ENCODE peak calls at places on chromosomes 16 and 17, in five cellular contexts. One of them, this sample, is unnamed.

GRCh38 chr17:7845359-7846062 is 9.4 kb upstream of the TMEM88 start:
- DNase-seq in stimulated activated naive CD4-positive, alpha-beta T cell treated with Interleukin-2 at 50 U/mL for 16 hours: no peak
- DNase-seq in colonic mucosa: no peak
- DNase-seq in stimulated activated CD8-positive, alpha-beta memory T cell treated with anti-CD3 and anti-CD28 coated beads, Interleukin-4, amount 100 ng/mL, for 1 hour: no peak
- DNase-seq in CD8-positive, alpha-beta T cell: no peak
- DNase-seq in this sample: no peak

GRCh38 chr16:79155904-79156303 is 444.6 kb downstream of the MAF start:
- DNase-seq in CD8-positive, alpha-beta T cell: no peak
- DNase-seq in stimulated activated naive CD4-positive, alpha-beta T cell treated with Interleukin-2 at 50 U/mL for 16 hours: no peak
- DNase-seq in stimulated activated CD8-positive, alpha-beta memory T cell treated with anti-CD3 and anti-CD28 coated beads, Interleukin-4, amount 100 ng/mL, for 1 hour: no peak
- DNase-seq in colonic mucosa: no peak
- DNase-seq in this sample: no peak

GRCh38 chr16:26672206-26672605 is 394.5 kb upstream of the C16orf82 start:
- DNase-seq in colonic mucosa: no peak
- DNase-seq in CD8-positive, alpha-beta T cell: no peak
- DNase-seq in stimulated activated naive CD4-positive, alpha-beta T cell treated with Interleukin-2 at 50 U/mL for 16 hours: no peak
- DNase-seq in stimulated activated CD8-positive, alpha-beta memory T cell treated with anti-CD3 and anti-CD28 coated beads, Interleukin-4, amount 100 ng/mL, for 1 hour: no peak
- DNase-seq in this sample: no peak

GRCh38 chr17:60510031-60510430 is 16.0 kb downstream of the APPBP2 start:
- DNase-seq in stimulated activated naive CD4-positive, alpha-beta T cell treated with Interleukin-2 at 50 U/mL for 16 hours: no peak
- DNase-seq in CD8-positive, alpha-beta T cell: no peak
- DNase-seq in colonic mucosa: no peak
- DNase-seq in stimulated activated CD8-positive, alpha-beta memory T cell treated with anti-CD3 and anti-CD28 coated beads, Interleukin-4, amount 100 ng/mL, for 1 hour: no peak
- DNase-seq in this sample: no peak

GRCh38 chr17:45096141-45096540 is 35.0 kb downstream of the NMT1 start:
- DNase-seq in stimulated activated CD8-positive, alpha-beta memory T cell treated with anti-CD3 and anti-CD28 coated beads, Interleukin-4, amount 100 ng/mL, for 1 hour: no peak
- DNase-seq in colonic mucosa: no peak
- DNase-seq in CD8-positive, alpha-beta T cell: no peak
- DNase-seq in stimulated activated naive CD4-positive, alpha-beta T cell treated with Interleukin-2 at 50 U/mL for 16 hours: no peak
- DNase-seq in this sample: no peak

GRCh38 chr17:41492771-41493170 is 3.1 kb upstream of the KRT36 start:
- DNase-seq in colonic mucosa: peak
- DNase-seq in CD8-positive, alpha-beta T cell: no peak
- DNase-seq in stimulated activated naive CD4-positive, alpha-beta T cell treated with Interleukin-2 at 50 U/mL for 16 hours: no peak
- DNase-seq in stimulated activated CD8-positive, alpha-beta memory T cell treated with anti-CD3 and anti-CD28 coated beads, Interleukin-4, amount 100 ng/mL, for 1 hour: no peak
- DNase-seq in this sample: no peak

GRCh38 chr17:80028030-80028429 is 7.6 kb downstream of the TBC1D16 start:
- DNase-seq in colonic mucosa: no peak
- DNase-seq in stimulated activated naive CD4-positive, alpha-beta T cell treated with Interleukin-2 at 50 U/mL for 16 hours: no peak
- DNase-seq in stimulated activated CD8-positive, alpha-beta memory T cell treated with anti-CD3 and anti-CD28 coated beads, Interleukin-4, amount 100 ng/mL, for 1 hour: no peak
- DNase-seq in CD8-positive, alpha-beta T cell: no peak
- DNase-seq in this sample: no peak

GRCh38 chr16:57984443-57985203 is 13.7 kb upstream of the CNGB1 start:
- DNase-seq in stimulated activated naive CD4-positive, alpha-beta T cell treated with Interleukin-2 at 50 U/mL for 16 hours: peak
- DNase-seq in CD8-positive, alpha-beta T cell: peak
- DNase-seq in colonic mucosa: peak
- DNase-seq in stimulated activated CD8-positive, alpha-beta memory T cell treated with anti-CD3 and anti-CD28 coated beads, Interleukin-4, amount 100 ng/mL, for 1 hour: peak
- DNase-seq in this sample: peak

GRCh38 chr16:19912445-19913305 is 28.0 kb upstream of the GPRC5B start:
- DNase-seq in stimulated activated naive CD4-positive, alpha-beta T cell treated with Interleukin-2 at 50 U/mL for 16 hours: no peak
- DNase-seq in colonic mucosa: no peak
- DNase-seq in stimulated activated CD8-positive, alpha-beta memory T cell treated with anti-CD3 and anti-CD28 coated beads, Interleukin-4, amount 100 ng/mL, for 1 hour: no peak
- DNase-seq in CD8-positive, alpha-beta T cell: no peak
- DNase-seq in this sample: no peak

GRCh38 chr17:31916496-31917064 is 15.1 kb upstream of the UTP6 start:
- DNase-seq in CD8-positive, alpha-beta T cell: no peak
- DNase-seq in stimulated activated naive CD4-positive, alpha-beta T cell treated with Interleukin-2 at 50 U/mL for 16 hours: no peak
- DNase-seq in stimulated activated CD8-positive, alpha-beta memory T cell treated with anti-CD3 and anti-CD28 coated beads, Interleukin-4, amount 100 ng/mL, for 1 hour: no peak
- DNase-seq in colonic mucosa: no peak
- DNase-seq in this sample: no peak

GRCh38 chr16:30473231-30474061 is 904 bp downstream of the ITGAL start:
- DNase-seq in stimulated activated naive CD4-positive, alpha-beta T cell treated with Interleukin-2 at 50 U/mL for 16 hours: peak
- DNase-seq in stimulated activated CD8-positive, alpha-beta memory T cell treated with anti-CD3 and anti-CD28 coated beads, Interleukin-4, amount 100 ng/mL, for 1 hour: no peak
- DNase-seq in CD8-positive, alpha-beta T cell: no peak
- DNase-seq in colonic mucosa: no peak
- DNase-seq in this sample: no peak

GRCh38 chr16:11510178-11510973 is 76.3 kb downstream of the LITAF start:
- DNase-seq in stimulated activated naive CD4-positive, alpha-beta T cell treated with Interleukin-2 at 50 U/mL for 16 hours: no peak
- DNase-seq in stimulated activated CD8-positive, alpha-beta memory T cell treated with anti-CD3 and anti-CD28 coated beads, Interleukin-4, amount 100 ng/mL, for 1 hour: no peak
- DNase-seq in CD8-positive, alpha-beta T cell: no peak
- DNase-seq in colonic mucosa: no peak
- DNase-seq in this sample: no peak

GRCh38 chr16:68228652-68229051 is 7.3 kb downstream of the ESRP2 start:
- DNase-seq in CD8-positive, alpha-beta T cell: no peak
- DNase-seq in colonic mucosa: peak
- DNase-seq in stimulated activated CD8-positive, alpha-beta memory T cell treated with anti-CD3 and anti-CD28 coated beads, Interleukin-4, amount 100 ng/mL, for 1 hour: no peak
- DNase-seq in stimulated activated naive CD4-positive, alpha-beta T cell treated with Interleukin-2 at 50 U/mL for 16 hours: no peak
- DNase-seq in this sample: no peak

GRCh38 chr17:7213895-7214299 is 5.7 kb downstream of the DLG4 start:
- DNase-seq in colonic mucosa: no peak
- DNase-seq in CD8-positive, alpha-beta T cell: no peak
- DNase-seq in stimulated activated naive CD4-positive, alpha-beta T cell treated with Interleukin-2 at 50 U/mL for 16 hours: peak
- DNase-seq in stimulated activated CD8-positive, alpha-beta memory T cell treated with anti-CD3 and anti-CD28 coated beads, Interleukin-4, amount 100 ng/mL, for 1 hour: no peak
- DNase-seq in this sample: no peak

GRCh38 chr16:56609463-56609921 is 1.1 kb downstream of the MT2A start:
- DNase-seq in stimulated activated naive CD4-positive, alpha-beta T cell treated with Interleukin-2 at 50 U/mL for 16 hours: peak
- DNase-seq in CD8-positive, alpha-beta T cell: peak
- DNase-seq in stimulated activated CD8-positive, alpha-beta memory T cell treated with anti-CD3 and anti-CD28 coated beads, Interleukin-4, amount 100 ng/mL, for 1 hour: peak
- DNase-seq in colonic mucosa: peak
- DNase-seq in this sample: peak

GRCh38 chr16:57653936-57654335 is 14.2 kb upstream of the ADGRG3 start:
- DNase-seq in stimulated activated CD8-positive, alpha-beta memory T cell treated with anti-CD3 and anti-CD28 coated beads, Interleukin-4, amount 100 ng/mL, for 1 hour: no peak
- DNase-seq in stimulated activated naive CD4-positive, alpha-beta T cell treated with Interleukin-2 at 50 U/mL for 16 hours: no peak
- DNase-seq in CD8-positive, alpha-beta T cell: no peak
- DNase-seq in colonic mucosa: no peak
- DNase-seq in this sample: no peak